ENCODE peak calls at places on chromosomes 2 and 18, in four cellular contexts. J, U, G and I are unnamed samples.
A peak's percentile ranks its signal among the peaks of the same experiment; 100 is the strongest.

GRCh38 chr2:695111-695510 is 17.9 kb upstream of the TMEM18 start:
- DNase-seq in J (no peak), G (no peak), U (no peak), I (no peak)

GRCh38 chr2:183495589-183496267 is 371.5 kb downstream of the NUP35 start:
- DNase-seq in J (no peak), G (peak; percentile 32), U (no peak), I (no peak)

GRCh38 chr18:45954070-45954712 is 12.9 kb downstream of the EPG5 start:
- DNase-seq in U (no peak), G (no peak), J (no peak), I (no peak)

GRCh38 chr2:19810637-19811036 is 91.1 kb downstream of the TTC32 start:
- DNase-seq in J (no peak), G (no peak), U (no peak), I (no peak)

GRCh38 chr2:122799391-122799790 is 1043.9 kb downstream of the TSN start:
- DNase-seq in J (no peak), U (no peak), G (no peak), I (no peak)

GRCh38 chr18:62436636-62437519 is 85.9 kb upstream of the ZCCHC2 start:
- DNase-seq in U (no peak), J (no peak), G (no peak), I (no peak)

GRCh38 chr18:493974-494601 is 6.4 kb downstream of the COLEC12 start:
- DNase-seq in J (no peak), G (no peak), U (no peak), I (no peak)

GRCh38 chr18:36307513-36307912 is 10.0 kb downstream of the FHOD3 start:
- DNase-seq in G (no peak), J (no peak), U (no peak), I (no peak)

GRCh38 chr18:67104700-67105284 is 411.7 kb downstream of the DSEL start:
- DNase-seq in J (peak; percentile 4), U (peak; percentile 24), G (no peak), I (peak; percentile 55)

GRCh38 chr18:652131-652530 is 5.3 kb upstream of the TYMS start:
- DNase-seq in G (no peak), U (no peak), J (no peak), I (peak; percentile 51)

GRCh38 chr2:136086253-136087016 is 31.5 kb downstream of the CXCR4 start:
- DNase-seq in U (peak; percentile 36), J (no peak), G (no peak), I (no peak)

GRCh38 chr2:64637931-64638330 is 15.8 kb downstream of the SERTAD2 start:
- DNase-seq in J (no peak), U (no peak), G (no peak), I (no peak)

GRCh38 chr2:240225116-240225515 is 84.7 kb upstream of the OTOS start:
- DNase-seq in U (no peak), J (no peak), G (no peak), I (no peak)

GRCh38 chr18:2823966-2824365 is 22.8 kb upstream of the EMILIN2 start:
- DNase-seq in J (no peak), U (no peak), G (no peak), I (no peak)

GRCh38 chr2:130759906-130760753 is 4.8 kb downstream of the AMER3 start:
- DNase-seq in G (no peak), U (peak; percentile 54), J (no peak), I (no peak)

GRCh38 chr18:5705393-5705792 is 161.6 kb upstream of the EPB41L3 start:
- DNase-seq in J (no peak), G (no peak), U (no peak), I (no peak)

GRCh38 chr2:64859208-64860161 is 129.7 kb upstream of the SLC1A4 start:
- DNase-seq in J (peak; percentile 92), G (no peak), U (peak; percentile 35), I (no peak)

GRCh38 chr2:121992700-121993099 is 237.2 kb downstream of the TSN start:
- DNase-seq in J (no peak), U (no peak), G (no peak), I (no peak)

GRCh38 chr2:105795575-105795934 is 50.8 kb downstream of the NCK2 start:
- DNase-seq in G (no peak), J (no peak), U (no peak), I (no peak)

GRCh38 chr2:142012797-142013196 is 118.0 kb downstream of the LRP1B start:
- DNase-seq in J (no peak), U (no peak), G (no peak), I (no peak)

GRCh38 chr18:27075828-27076227 is 109.3 kb downstream of the CHST9 start:
- DNase-seq in G (no peak), J (no peak), U (no peak), I (no peak)

GRCh38 chr18:45589559-45590041 is 25.7 kb upstream of the SLC14A2 start:
- DNase-seq in U (peak; percentile 30), G (no peak), J (no peak), I (no peak)

GRCh38 chr2:105055613-105056012 is 17.7 kb downstream of the MRPS9 start:
- DNase-seq in G (no peak), J (no peak), U (no peak), I (no peak)

GRCh38 chr2:42747422-42747821 is 16.5 kb downstream of the OXER1 start:
- DNase-seq in J (no peak), G (no peak), U (no peak), I (no peak)

GRCh38 chr18:35635171-35635570 is 53.6 kb downstream of the GALNT1 start:
- DNase-seq in J (no peak), G (no peak), U (peak; percentile 37), I (peak; percentile 4)

GRCh38 chr2:1995584-1995983 is 251.3 kb upstream of the PXDN start:
- DNase-seq in J (no peak), U (no peak), G (no peak), I (no peak)

GRCh38 chr2:111116843-111117665 is 3.7 kb upstream of the BCL2L11 start:
- DNase-seq in G (peak; percentile 46), U (peak; percentile 80), J (peak; percentile 52), I (peak; percentile 82)

GRCh38 chr2:73081181-73081671 is 9.7 kb upstream of the SFXN5 start:
- DNase-seq in G (no peak), U (no peak), J (peak; percentile 36), I (no peak)

GRCh38 chr2:16666453-16666801 is 793 bp upstream of the CYRIA start:
- DNase-seq in G (no peak), U (no peak), J (no peak), I (no peak)

GRCh38 chr2:109318150-109318948 is 189.3 kb downstream of the SH3RF3 start:
- DNase-seq in G (no peak), J (no peak), U (peak; percentile 82), I (peak; percentile 20)

GRCh38 chr2:1612391-1613077 is 131.8 kb downstream of the PXDN start:
- DNase-seq in G (no peak), U (peak; percentile 25), J (no peak), I (no peak)

DNA sequence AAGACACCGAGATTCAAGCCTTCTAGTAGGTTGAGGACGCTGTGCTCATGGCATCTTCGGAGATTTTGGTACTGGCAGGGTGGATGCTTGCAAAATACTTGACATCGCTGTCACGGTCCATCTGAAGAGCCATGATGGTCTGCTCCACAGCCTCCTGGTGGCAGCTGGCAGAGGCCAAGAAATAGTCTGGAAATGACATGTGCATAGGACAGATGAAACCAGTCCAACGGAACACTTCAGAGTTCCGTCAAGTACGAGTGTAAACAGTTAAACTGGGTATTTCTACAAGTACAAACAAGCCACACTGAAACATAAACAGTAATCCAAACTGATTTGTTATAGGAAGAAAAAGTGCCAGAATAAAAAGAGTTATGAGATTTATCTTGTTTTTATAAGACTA is 66.6 kb downstream of the PPP4R1 start:
- DNase-seq in J (no peak), G (no peak), U (no peak), I (no peak)
- TF ChIP-seq JUND in J (no peak), G (no peak), U (no peak), I (no peak)

DNA sequence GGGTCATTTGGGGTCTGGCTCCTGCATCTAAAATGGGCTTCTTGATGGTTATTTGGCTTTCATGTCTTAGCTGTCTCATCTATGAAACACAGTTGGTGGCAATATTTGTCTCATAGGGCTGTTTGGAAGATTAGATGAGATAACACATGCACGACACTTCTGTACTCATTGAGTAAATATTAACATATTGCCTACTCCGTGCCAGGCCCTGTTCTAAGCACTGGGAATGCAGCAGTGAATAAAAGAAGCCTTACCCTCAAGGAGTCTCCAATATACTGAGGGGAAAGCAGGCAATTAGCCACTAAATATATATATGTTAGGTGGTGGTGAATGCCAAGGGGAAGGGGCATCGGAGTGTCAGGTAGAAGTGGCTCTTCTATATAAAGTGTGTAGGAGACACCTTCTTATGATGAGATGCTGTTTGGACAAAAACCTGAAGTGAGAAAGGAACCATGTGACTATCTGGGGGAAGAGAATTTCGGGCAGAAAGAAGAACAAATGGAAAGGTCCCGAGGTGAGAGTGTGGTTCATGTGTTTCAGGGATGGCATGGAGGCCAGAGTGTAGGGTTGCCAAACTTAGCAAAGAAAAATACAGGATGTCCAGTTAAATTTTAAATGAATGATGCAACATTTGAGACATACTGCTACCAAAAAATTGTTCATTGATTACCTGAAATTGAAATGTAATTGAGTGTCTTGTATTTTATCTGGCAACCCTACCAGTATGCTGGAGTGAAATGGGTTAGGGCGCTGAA is 11.8 kb downstream of the SLC3A1 start:
- DNase-seq in U (no peak), J (no peak), G (no peak), I (no peak)
- TF ChIP-seq NFIC in U (no peak), J (no peak), G (no peak), I (no peak)

DNA sequence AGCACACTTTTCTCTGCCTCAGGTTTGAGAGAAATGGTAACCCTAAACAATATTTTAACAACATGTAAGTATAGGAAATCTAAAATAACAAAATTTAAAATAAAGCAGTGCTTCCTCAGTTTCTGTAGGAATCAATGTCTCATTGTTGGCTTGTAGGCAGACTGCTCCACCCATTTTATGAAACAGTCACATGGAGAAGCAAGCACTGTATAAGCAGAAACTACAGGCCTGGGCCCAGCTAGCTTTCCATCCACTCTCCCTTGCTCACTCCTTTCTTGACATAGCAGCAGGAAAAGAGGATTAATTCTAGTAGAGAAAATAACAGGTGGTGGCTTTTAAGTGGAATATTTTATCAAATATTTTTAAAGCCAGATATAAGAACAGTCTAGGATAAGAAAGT is 97.2 kb downstream of the PLEKHM3 start:
- DNase-seq in U (no peak), J (no peak), G (no peak), I (peak; percentile 49)
- TF ChIP-seq JUND in U (no peak), J (no peak), G (no peak), I (no peak)

DNA sequence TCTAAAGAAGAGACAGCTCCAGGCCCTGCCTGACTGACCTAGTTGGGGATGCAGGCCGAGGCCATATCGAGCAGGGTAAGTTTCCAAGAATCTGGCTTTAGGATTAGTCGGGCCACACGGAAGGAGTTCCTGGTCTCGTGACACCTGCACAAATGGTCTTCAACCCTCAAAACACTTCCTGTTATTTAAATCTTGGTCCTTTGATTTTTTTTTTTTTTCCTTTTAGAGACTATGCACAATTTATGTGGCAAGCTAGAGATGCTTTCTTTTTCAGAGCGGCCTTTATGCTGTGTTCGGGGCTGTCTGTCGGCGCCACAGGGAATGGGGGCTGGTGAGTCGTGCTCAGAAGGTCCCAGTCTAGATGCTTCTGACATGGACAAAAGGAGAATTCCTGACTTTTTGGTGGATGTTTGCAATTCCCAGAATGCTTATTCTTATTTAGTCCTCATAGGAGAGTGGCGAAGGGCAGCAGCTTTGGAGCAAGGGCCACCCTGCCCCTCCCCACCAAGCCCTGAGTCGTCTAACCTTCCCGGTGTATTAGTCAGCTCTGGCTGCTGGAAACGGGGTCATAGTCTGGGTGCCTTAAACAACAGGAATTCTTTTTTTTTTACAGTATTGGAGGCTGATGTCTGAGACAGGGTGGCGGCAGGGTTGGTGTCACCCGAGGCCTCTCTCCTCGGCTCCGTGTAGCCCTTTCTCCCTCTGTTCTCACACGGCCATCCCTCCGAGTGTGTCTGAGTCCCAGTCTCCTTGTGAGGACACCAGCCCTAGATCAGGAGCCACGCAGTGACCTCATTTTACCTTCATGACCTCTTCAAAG is 27.4 kb downstream of the HPCAL1 start:
- DNase-seq in U (no peak), G (no peak), J (no peak), I (peak; percentile 78)
- TF ChIP-seq NFIC in U (no peak), G (no peak), J (no peak), I (peak; percentile 24)